ENCODE peak calls at places on chromosome 4, in nine cellular contexts. S, P, V, R, Q, Y, U, H and E are unnamed samples.

GRCh38 chr4:154595807-154596206 is 5.3 kb upstream of the FGA start:
- DNase-seq in H (no peak), Q (peak; percentile 84), S (no peak), R (no peak), Y (no peak), P (no peak), U (no peak), V (no peak), E (no peak)

GRCh38 chr4:8409271-8410065 is 31.1 kb downstream of the ACOX3 start:
- DNase-seq in U (peak; percentile 52), H (no peak), Q (no peak), S (peak; percentile 69), V (no peak), P (peak; percentile 47), Y (no peak), R (no peak), E (no peak)

GRCh38 chr4:25085621-25086020 is 54.9 kb upstream of the LGI2 start:
- DNase-seq in H (no peak), Q (no peak), U (no peak), Y (no peak), S (no peak), P (no peak), R (no peak), V (no peak), E (no peak)

GRCh38 chr4:743463-744211 is 38.0 kb downstream of the PCGF3 start:
- DNase-seq in R (no peak), P (no peak), V (peak; percentile 58), H (no peak), S (no peak), U (no peak), Q (no peak), Y (no peak), E (no peak)

GRCh38 chr4:94410678-94411206 is 41.0 kb upstream of the PDLIM5 start:
- DNase-seq in R (no peak), S (peak; percentile 67), H (no peak), P (peak; percentile 65), Q (no peak), V (no peak), Y (no peak), U (no peak), E (no peak)

GRCh38 chr4:34261799-34262314 is 1982.5 kb downstream of the ARAP2 start:
- DNase-seq in U (no peak), V (no peak), Q (no peak), Y (no peak), S (no peak), P (no peak), H (no peak), R (no peak), E (no peak)

GRCh38 chr4:81470456-81471327 is 1.0 kb downstream of the RASGEF1B start:
- DNase-seq in H (no peak), R (no peak), V (peak; percentile 77), Q (no peak), S (peak; percentile 57), P (peak; percentile 67), U (no peak), Y (peak; percentile 71), E (peak; percentile 46)

GRCh38 chr4:176354884-176355283 is 35.1 kb downstream of the SPCS3 start:
- DNase-seq in S (no peak), Q (no peak), P (no peak), V (no peak), Y (no peak), H (no peak), R (no peak), U (no peak), E (no peak)

GRCh38 chr4:4585012-4585670 is 43.3 kb upstream of the STX18 start:
- DNase-seq in Q (peak; percentile 75), H (peak; percentile 51), P (no peak), S (no peak), R (no peak), V (no peak), Y (no peak), U (no peak), E (no peak)

GRCh38 chr4:71212216-71212615 is 126.6 kb upstream of the SLC4A4 start:
- DNase-seq in S (no peak), H (no peak), P (no peak), Q (no peak), U (no peak), Y (no peak), V (no peak), R (no peak), E (no peak)

GRCh38 chr4:83011779-83012630 is 1.4 kb upstream of the LIN54 start:
- DNase-seq in H (no peak), Q (no peak), V (peak; percentile 90), S (peak; percentile 41), U (no peak), P (peak; percentile 10), Y (peak; percentile 36), R (no peak), E (peak; percentile 40)

GRCh38 chr4:24287096-24287495 is 297.3 kb downstream of the DHX15 start:
- DNase-seq in V (no peak), Y (no peak), S (no peak), R (no peak), P (no peak), U (no peak), H (no peak), Q (no peak), E (no peak)

GRCh38 chr4:71004281-71004851 is 10.9 kb downstream of the DCK start:
- DNase-seq in V (no peak), Q (no peak), P (no peak), S (no peak), Y (peak; percentile 75), H (no peak), U (no peak), R (no peak), E (no peak)

GRCh38 chr4:48970471-48970921 is 15.6 kb upstream of the CWH43 start:
- DNase-seq in S (no peak), H (peak; percentile 74), P (no peak), Q (peak; percentile 85), R (no peak), Y (no peak), U (no peak), V (no peak), E (no peak)

GRCh38 chr4:44558206-44558605 is 93.2 kb downstream of the YIPF7 start:
- DNase-seq in P (no peak), S (no peak), U (no peak), Y (no peak), Q (peak; percentile 23), V (no peak), R (no peak), H (no peak), E (no peak)

GRCh38 chr4:176005766-176006165 is 59.9 kb upstream of the WDR17 start:
- DNase-seq in P (no peak), S (no peak), H (no peak), R (no peak), V (no peak), Y (no peak), U (no peak), Q (no peak), E (no peak)

GRCh38 chr4:173517781-173518371 is 12.2 kb downstream of the HAND2 start:
- DNase-seq in U (peak; percentile 51), Q (no peak), H (no peak), P (peak; percentile 56), V (no peak), R (no peak), S (peak; percentile 65), Y (no peak), E (no peak)
- H3K27ac ChIP-seq in U (peak overlapping the region; percentile 99), Q (no peak overlapping the region), H (no peak overlapping the region), P (peak overlapping the region; percentile 85), V (no peak overlapping the region), R (no peak overlapping the region), S (peak overlapping the region; percentile 90), Y (no peak overlapping the region), E (no peak overlapping the region)

GRCh38 chr4:168848112-168848511 is 161.9 kb downstream of the CBR4 start:
- DNase-seq in V (no peak), S (no peak), Q (no peak), U (peak; percentile 44), H (no peak), Y (no peak), R (no peak), P (no peak), E (no peak)

GRCh38 chr4:168844261-168845039 is 165.6 kb downstream of the CBR4 start:
- DNase-seq in H (peak; percentile 71), Q (peak; percentile 67), V (no peak), R (no peak), Y (no peak), U (no peak), S (no peak), P (no peak), E (no peak)

GRCh38 chr4:168843635-168844034 is 166.4 kb downstream of the CBR4 start:
- DNase-seq in S (no peak), Y (no peak), U (no peak), Q (no peak), P (no peak), R (no peak), H (no peak), V (no peak), E (no peak)

GRCh38 chr4:168846414-168846813 is 163.6 kb downstream of the CBR4 start:
- DNase-seq in S (no peak), Y (no peak), U (no peak), P (no peak), R (no peak), H (no peak), V (no peak), Q (no peak), E (no peak)

DNA sequence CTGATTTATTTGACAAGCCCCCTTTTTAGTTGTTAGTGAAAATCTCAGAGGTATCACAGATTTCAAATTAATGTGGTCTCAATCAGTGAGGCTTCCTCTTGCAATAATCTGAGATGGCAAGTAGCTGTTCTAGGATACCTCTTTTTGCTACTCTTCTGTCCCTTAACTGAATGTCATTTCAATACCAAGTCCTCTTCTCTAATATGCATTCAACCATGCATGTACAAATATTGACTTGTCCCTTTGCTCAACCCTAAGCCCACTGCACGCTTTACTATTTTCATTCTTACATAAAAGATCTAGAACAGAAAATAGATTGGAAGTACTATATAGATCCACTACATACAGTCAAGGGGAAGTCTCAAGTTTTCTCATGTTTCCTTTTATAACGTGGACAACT is 164.2 kb downstream of the CBR4 start:
- DNase-seq in Q (no peak), P (no peak), H (no peak), Y (no peak), V (no peak), S (no peak), U (no peak), R (no peak), E (no peak)
- H3K27ac ChIP-seq in Q (no peak overlapping the region), P (no peak overlapping the region), H (no peak overlapping the region), Y (no peak overlapping the region), V (no peak overlapping the region), S (no peak overlapping the region), U (no peak overlapping the region), R (no peak overlapping the region), E (no peak overlapping the region)

GRCh38 chr4:103402198-103402597 is 204.1 kb upstream of the CENPE start:
- DNase-seq in H (no peak), V (no peak), S (no peak), P (no peak), U (no peak), Q (no peak), Y (no peak), R (no peak), E (no peak)
- H3K27ac ChIP-seq in H (no peak overlapping the region), V (no peak overlapping the region), S (no peak overlapping the region), P (no peak overlapping the region), U (no peak overlapping the region), Q (no peak overlapping the region), Y (no peak overlapping the region), R (no peak overlapping the region), E (no peak overlapping the region)

GRCh38 chr4:6271206-6271605 is 1.6 kb downstream of the WFS1 start:
- DNase-seq in Q (no peak), U (no peak), R (no peak), Y (no peak), H (no peak), P (no peak), V (peak; percentile 40), S (no peak), E (no peak)
- H3K27ac ChIP-seq in Q (no peak overlapping the region), U (no peak overlapping the region), R (no peak overlapping the region), Y (peak overlapping the region; percentile 52), H (no peak overlapping the region), P (peak overlapping the region; percentile 84), V (peak overlapping the region; percentile 41), S (peak overlapping the region; percentile 31), E (no peak overlapping the region)

GRCh38 chr4:150515135-150515534 is 66.8 kb upstream of the MAB21L2 start:
- DNase-seq in R (no peak), Y (no peak), P (no peak), H (no peak), S (no peak), V (no peak), U (no peak), Q (no peak), E (no peak)
- H3K27ac ChIP-seq in R (no peak overlapping the region), Y (no peak overlapping the region), P (no peak overlapping the region), H (no peak overlapping the region), S (no peak overlapping the region), V (no peak overlapping the region), U (no peak overlapping the region), Q (no peak overlapping the region), E (no peak overlapping the region)